ENCODE peak calls at places on chromosomes 16 and 17, in eight cellular contexts. N, M, J, I, S, D, K and F are unnamed samples.
A peak's percentile ranks its signal among the peaks of the same experiment; 100 is the strongest.

GRCh38 chr17:68355093-68355492 is 63.8 kb downstream of the ARSG start:
- DNase-seq in N (peak; percentile 81), M (no peak), J (no peak), I (no peak), S (no peak), D (no peak), K (no peak), F (no peak)

GRCh38 chr17:2343421-2343820 is 6.1 kb downstream of the SGSM2 start:
- DNase-seq in N (no peak), M (no peak), J (peak; percentile 54), I (no peak), S (no peak), D (no peak), K (no peak), F (no peak)

GRCh38 chr17:15886804-15887203 is 58.1 kb upstream of the ADORA2B start:
- DNase-seq in N (no peak), M (no peak), J (no peak), I (no peak), S (no peak), D (no peak), K (no peak), F (no peak)

GRCh38 chr17:51372345-51373004 is 112.1 kb downstream of the UTP18 start:
- DNase-seq in N (peak; percentile 65), M (peak; percentile 98), J (no peak), I (peak; percentile 32), S (peak; percentile 37), D (no peak), K (no peak), F (no peak)

GRCh38 chr16:75074920-75075687 is 41.5 kb downstream of the LDHD start:
- DNase-seq in N (no peak), M (no peak), J (peak; percentile 75), I (no peak), S (peak; percentile 48), D (no peak), K (peak; percentile 58), F (no peak)

GRCh38 chr17:57708401-57708800 is 36.7 kb downstream of the CCDC182 start:
- DNase-seq in N (no peak), M (no peak), J (no peak), I (no peak), S (no peak), D (no peak), K (no peak), F (no peak)

GRCh38 chr16:70388281-70388680 is 41.6 kb downstream of the DDX19A start:
- DNase-seq in N (no peak), M (no peak), J (no peak), I (no peak), S (no peak), D (peak; percentile 43), K (no peak), F (no peak)

GRCh38 chr17:80195141-80195540 is 25.0 kb downstream of the SGSH start:
- DNase-seq in N (no peak), M (no peak), J (no peak), I (no peak), S (no peak), D (no peak), K (no peak), F (no peak)

GRCh38 chr17:19769946-19770652 is 22.0 kb upstream of the ALDH3A1 start:
- DNase-seq in N (no peak), M (no peak), J (no peak), I (no peak), S (no peak), D (no peak), K (no peak), F (peak; percentile 52)

GRCh38 chr16:88940196-88941050 is 36.6 kb downstream of the CBFA2T3 start:
- DNase-seq in N (no peak), M (no peak), J (no peak), I (no peak), S (no peak), D (no peak), K (no peak), F (no peak)

GRCh38 chr16:88938119-88938932 is 38.7 kb downstream of the CBFA2T3 start:
- DNase-seq in N (no peak), M (no peak), J (no peak), I (no peak), S (no peak), D (peak; percentile 21), K (no peak), F (no peak)

GRCh38 chr16:88941051-88941932 is 35.7 kb downstream of the CBFA2T3 start:
- DNase-seq in N (no peak), M (no peak), J (no peak), I (no peak), S (no peak), D (peak; percentile 14), K (peak; percentile 41), F (no peak)

GRCh38 chr16:88938933-88939813 is 37.8 kb downstream of the CBFA2T3 start:
- DNase-seq in N (no peak), M (no peak), J (no peak), I (no peak), S (no peak), D (peak; percentile 26), K (no peak), F (no peak)

DNA sequence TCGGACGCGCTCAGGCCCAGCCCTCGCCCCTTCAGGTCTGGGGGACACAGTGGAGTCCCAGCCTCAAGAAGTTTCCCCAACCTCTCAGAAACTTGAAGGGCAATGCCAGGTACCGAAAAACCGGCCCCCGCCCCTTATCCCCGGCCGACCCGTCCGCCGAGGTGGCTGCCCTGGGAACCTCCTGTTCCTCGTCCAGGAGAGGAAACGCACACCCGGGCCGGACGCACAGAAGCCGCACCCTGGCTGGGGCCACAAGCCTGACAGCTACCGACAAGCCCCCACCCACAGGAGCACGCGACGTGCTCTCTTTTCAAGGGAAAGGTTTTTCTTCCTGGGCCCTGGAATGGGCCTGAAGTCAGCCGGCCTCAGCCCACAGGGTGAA is 37.2 kb downstream of the CBFA2T3 start:
- DNase-seq in N (no peak), M (no peak), J (no peak), I (no peak), S (no peak), D (no peak), K (no peak), F (no peak)
- H3K4me3 ChIP-seq in N (no peak overlapping the region), M (peak overlapping the region; percentile 60), J (no peak overlapping the region), I (peak overlapping the region; percentile 41), S (peak overlapping the region; percentile 17), D (peak overlapping the region; percentile 71), K (peak overlapping the region; percentile 75), F (no peak overlapping the region)

DNA sequence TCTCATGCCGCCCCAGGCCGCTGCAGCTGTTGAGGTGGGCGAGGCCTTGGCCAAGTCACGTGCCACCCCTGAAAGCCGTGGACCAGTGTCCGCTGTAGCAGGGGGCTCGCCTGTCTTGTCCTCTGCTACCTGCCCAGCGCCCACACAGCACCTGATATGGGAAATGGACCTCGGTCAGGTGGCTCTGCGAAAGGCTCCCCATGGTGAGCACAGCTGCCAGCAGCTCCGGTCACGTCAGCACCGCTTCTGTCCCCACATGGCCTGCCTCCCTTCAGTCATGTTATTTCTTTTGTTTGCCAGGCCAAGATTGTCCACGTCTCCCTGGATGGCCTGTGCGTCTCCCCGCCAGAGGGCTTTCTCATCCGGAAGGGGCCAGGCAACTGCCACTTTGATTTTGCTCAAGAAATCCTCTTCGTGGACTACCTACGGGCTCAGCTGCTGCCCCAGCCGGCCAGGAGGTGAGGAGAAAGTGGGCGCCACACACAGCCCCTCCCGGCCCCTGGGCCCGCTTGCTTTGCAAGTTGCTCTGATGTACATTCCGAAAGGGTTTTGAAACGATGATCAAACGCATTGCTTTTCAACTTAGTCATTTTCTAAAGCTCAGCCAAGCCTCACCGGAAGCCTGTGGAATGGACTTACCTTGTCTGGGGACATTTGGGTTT is 219.7 kb downstream of the KATNIP start:
- DNase-seq in N (peak; percentile 59), M (peak; percentile 80), J (no peak), I (no peak), S (no peak), D (no peak), K (no peak), F (no peak)
- TF ChIP-seq CTCF in N (no peak), M (no peak), J (no peak), I (no peak), S (no peak), D (no peak), K (no peak), F (no peak)

GRCh38 chr17:7850970-7851437 is 3.9 kb upstream of the TMEM88 start:
- DNase-seq in N (no peak), M (no peak), J (peak; percentile 36), I (no peak), S (peak; percentile 14), D (no peak), K (no peak), F (no peak)
- H3K4me3 ChIP-seq in N (no peak overlapping the region), M (peak overlapping the region; percentile 50), J (peak overlapping the region; percentile 44), I (no peak overlapping the region), S (no peak overlapping the region), D (peak overlapping the region; percentile 22), K (peak overlapping the region; percentile 26), F (no peak overlapping the region)

GRCh38 chr17:45009676-45010467 is 41.6 kb downstream of the DCAKD start:
- DNase-seq in N (no peak), M (no peak), J (no peak), I (no peak), S (no peak), D (no peak), K (no peak), F (no peak)
- TF ChIP-seq CTCF in N (no peak), M (no peak), J (no peak), I (no peak), S (no peak), D (no peak), K (no peak), F (no peak)

GRCh38 chr16:67773099-67773498 is 33.3 kb downstream of the RANBP10 start:
- DNase-seq in N (peak; percentile 11), M (no peak), J (no peak), I (peak; percentile 45), S (peak; percentile 29), D (no peak), K (no peak), F (peak; percentile 11)
- H3K4me3 ChIP-seq in N (no peak overlapping the region), M (no peak overlapping the region), J (no peak overlapping the region), I (no peak overlapping the region), S (no peak overlapping the region), D (peak overlapping the region; percentile 13), K (no peak overlapping the region), F (no peak overlapping the region)

DNA sequence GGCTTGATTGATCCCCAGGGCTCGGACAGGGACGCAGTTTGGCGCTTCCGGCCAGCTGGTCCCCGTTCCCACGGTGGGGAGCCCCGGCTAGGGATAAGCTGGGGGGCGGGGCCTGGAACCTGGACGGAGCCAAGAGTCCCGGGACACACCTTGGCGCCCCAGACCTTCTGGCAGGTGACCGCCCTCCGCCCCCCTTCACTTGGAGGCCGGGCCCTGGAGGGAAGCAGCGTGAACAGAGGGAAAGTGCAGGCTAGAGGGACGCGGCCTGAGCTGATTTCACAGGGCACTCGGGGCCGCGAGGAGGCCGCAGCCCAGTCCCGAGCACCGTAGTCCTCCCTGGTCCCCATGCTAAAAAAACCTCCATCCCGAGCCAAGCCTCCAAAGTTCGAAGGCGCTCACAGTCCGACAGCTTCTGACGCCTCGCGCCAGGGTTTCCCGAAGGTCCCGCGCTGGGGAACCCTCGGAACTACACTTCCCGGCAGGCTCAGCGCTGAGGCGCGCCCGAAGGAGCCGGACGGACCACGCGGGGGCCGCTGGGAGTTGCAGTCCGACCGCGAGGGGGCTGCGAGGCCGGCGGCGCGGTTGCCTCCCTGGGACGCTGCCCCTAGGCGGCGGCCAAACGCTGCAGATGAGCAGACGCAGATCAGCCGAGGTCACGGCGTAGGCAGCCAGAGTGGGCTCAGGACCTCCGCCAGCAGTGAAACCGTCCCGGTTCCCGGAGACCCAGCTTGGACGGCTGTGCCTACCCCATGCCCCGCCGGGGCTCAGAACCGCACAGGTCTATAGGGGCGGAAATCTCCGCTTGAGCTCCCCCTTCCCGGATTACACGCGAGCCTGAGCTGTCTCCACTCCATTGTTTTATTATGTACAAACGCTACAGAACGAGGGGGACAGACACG is at the start of gene TBX6:
- DNase-seq in N (peak; percentile 82), M (peak; percentile 74), J (peak; percentile 93), I (peak; percentile 80), S (peak; percentile 90), D (peak; percentile 95), K (peak; percentile 95), F (peak; percentile 50)
- TF ChIP-seq CTCF in N (peak; percentile 69), M (peak; percentile 44), J (peak; percentile 73), I (peak; percentile 82), S (no peak), D (peak; percentile 78), K (no peak), F (peak; percentile 74)